ENCODE peak calls at places on chromosome 9, in five cellular contexts. H is DND-41, U is HCT116, E is fibroblast of lung, N is neural progenitor cell. X is an unnamed sample.

GRCh38 chr9:95316794-95317118 is 753 bp downstream of the FANCC start:
- DNase-seq in H (peak; percentile 75), U (peak; percentile 45), E (peak; percentile 65), N (peak; percentile 96), X (peak; percentile 51)

GRCh38 chr9:34515959-34516358 is 6.8 kb downstream of the ENHO start:
- DNase-seq in H (no peak), U (no peak), E (no peak), N (no peak), X (no peak)

GRCh38 chr9:95809686-95810085 is 65.8 kb upstream of the ERCC6L2 start:
- DNase-seq in H (no peak), U (no peak), E (no peak), N (no peak), X (no peak)

GRCh38 chr9:119060629-119061385 is 308.4 kb downstream of the BRINP1 start:
- DNase-seq in H (no peak), U (no peak), E (no peak), N (no peak), X (no peak)

GRCh38 chr9:29214702-29215248 is 1641.5 kb upstream of the C9orf72 start:
- DNase-seq in H (no peak), U (no peak), E (no peak), N (peak; percentile 47), X (no peak)

GRCh38 chr9:91166796-91167366 is 194.8 kb downstream of the AUH start:
- DNase-seq in H (no peak), U (no peak), E (no peak), N (no peak), X (peak; percentile 80)

GRCh38 chr9:108271646-108272349 is 584.0 kb downstream of the ACTL7B start:
- DNase-seq in H (no peak), U (no peak), E (peak; percentile 95), N (peak; percentile 49), X (peak; percentile 75)

GRCh38 chr9:2180704-2181103 is 165.6 kb downstream of the SMARCA2 start:
- DNase-seq in H (no peak), U (no peak), E (no peak), N (no peak), X (peak; percentile 40)

GRCh38 chr9:124125590-124126047 is 114.1 kb downstream of the LHX2 start:
- DNase-seq in H (no peak), U (no peak), E (no peak), N (peak; percentile 88), X (no peak)

GRCh38 chr9:14670718-14671117 is 22.5 kb downstream of the ZDHHC21 start:
- DNase-seq in H (no peak), U (no peak), E (peak; percentile 15), N (no peak), X (peak; percentile 48)

GRCh38 chr9:126106404-126106803 is 220.2 kb upstream of the MVB12B start:
- DNase-seq in H (no peak), U (no peak), E (no peak), N (no peak), X (no peak)

GRCh38 chr9:126630458-126631237 is 16.9 kb downstream of the LMX1B start:
- DNase-seq in H (no peak), U (no peak), E (no peak), N (no peak), X (no peak)

GRCh38 chr9:78871452-78872331 is 574.8 kb downstream of the PSAT1 start:
- DNase-seq in H (no peak), U (peak; percentile 22), E (peak; percentile 74), N (no peak), X (peak; percentile 96)

GRCh38 chr9:70491798-70492736 is 77.6 kb upstream of the KLF9 start:
- DNase-seq in H (no peak), U (no peak), E (no peak), N (no peak), X (no peak)

GRCh38 chr9:88173378-88173999 is 35.2 kb upstream of the SPATA31C2 start:
- DNase-seq in H (peak; percentile 62), U (peak; percentile 81), E (peak; percentile 80), N (peak; percentile 74), X (peak; percentile 51)

GRCh38 chr9:37949576-37949975 is 45.6 kb upstream of the SLC25A51 start:
- DNase-seq in H (no peak), U (no peak), E (no peak), N (no peak), X (no peak)

GRCh38 chr9:33165263-33166151 is 1.6 kb downstream of the B4GALT1 start:
- DNase-seq in H (peak; percentile 17), U (no peak), E (peak; percentile 97), N (no peak), X (peak; percentile 84)

GRCh38 chr9:112034216-112034611 is 137.6 kb downstream of the UGCG start:
- DNase-seq in H (no peak), U (no peak), E (no peak), N (no peak), X (no peak)

DNA sequence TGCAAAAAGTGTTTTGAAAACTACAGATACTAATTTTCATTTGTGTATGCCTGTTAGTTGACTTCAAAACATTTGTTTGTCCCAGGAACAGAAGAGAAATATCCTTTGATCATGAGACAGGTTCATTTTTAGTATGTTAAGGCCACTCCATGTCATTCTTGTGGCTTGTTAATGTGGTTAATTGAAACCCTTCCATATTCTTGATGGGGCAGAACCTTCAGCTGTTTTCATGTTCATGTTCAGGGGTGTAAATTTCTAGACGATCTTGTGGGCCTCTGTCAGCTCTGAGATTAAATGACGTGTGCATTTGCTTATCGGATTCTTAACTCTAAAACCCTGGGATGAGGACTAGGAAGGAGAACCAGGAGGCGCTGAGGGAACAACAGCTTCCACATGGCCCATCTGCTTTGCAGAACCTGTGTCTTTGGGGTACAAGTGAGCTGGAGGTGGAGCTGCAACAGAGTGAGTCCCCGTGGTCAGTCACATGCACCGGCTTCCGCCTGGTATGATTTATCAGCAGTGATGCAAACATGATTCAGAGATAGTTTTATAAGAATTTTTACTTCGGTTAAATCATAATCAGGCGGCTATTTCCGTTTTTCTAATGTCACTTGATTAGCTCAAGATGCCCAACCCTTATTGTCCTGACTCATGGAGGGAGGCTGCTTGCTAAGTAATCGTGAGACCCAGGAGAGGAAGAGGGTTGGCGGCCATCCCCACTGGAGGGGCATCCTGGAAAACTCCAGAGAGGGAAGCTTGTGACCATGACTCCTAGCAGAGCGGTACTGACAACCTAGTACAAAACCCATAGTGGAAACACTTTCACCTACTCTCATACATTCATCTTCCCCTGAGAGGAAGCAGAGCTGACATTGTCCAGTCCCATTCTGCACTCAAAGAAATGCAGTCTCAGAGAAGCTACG is 138.4 kb downstream of the C9orf152 start:
- DNase-seq in H (no peak), U (no peak), E (peak; percentile 91), N (no peak), X (peak; percentile 94)
- H3K4me3 ChIP-seq in H (no peak overlapping the region), U (no peak overlapping the region), E (no peak overlapping the region), N (no peak overlapping the region), X (no peak overlapping the region)

GRCh38 chr9:132383462-132383883 is 23.2 kb downstream of the TTF1 start:
- DNase-seq in H (no peak), U (no peak), E (no peak), N (no peak), X (no peak)
- TF ChIP-seq CTCF in H (no peak), U (no peak), E (no peak), N (no peak), X (no peak)

DNA sequence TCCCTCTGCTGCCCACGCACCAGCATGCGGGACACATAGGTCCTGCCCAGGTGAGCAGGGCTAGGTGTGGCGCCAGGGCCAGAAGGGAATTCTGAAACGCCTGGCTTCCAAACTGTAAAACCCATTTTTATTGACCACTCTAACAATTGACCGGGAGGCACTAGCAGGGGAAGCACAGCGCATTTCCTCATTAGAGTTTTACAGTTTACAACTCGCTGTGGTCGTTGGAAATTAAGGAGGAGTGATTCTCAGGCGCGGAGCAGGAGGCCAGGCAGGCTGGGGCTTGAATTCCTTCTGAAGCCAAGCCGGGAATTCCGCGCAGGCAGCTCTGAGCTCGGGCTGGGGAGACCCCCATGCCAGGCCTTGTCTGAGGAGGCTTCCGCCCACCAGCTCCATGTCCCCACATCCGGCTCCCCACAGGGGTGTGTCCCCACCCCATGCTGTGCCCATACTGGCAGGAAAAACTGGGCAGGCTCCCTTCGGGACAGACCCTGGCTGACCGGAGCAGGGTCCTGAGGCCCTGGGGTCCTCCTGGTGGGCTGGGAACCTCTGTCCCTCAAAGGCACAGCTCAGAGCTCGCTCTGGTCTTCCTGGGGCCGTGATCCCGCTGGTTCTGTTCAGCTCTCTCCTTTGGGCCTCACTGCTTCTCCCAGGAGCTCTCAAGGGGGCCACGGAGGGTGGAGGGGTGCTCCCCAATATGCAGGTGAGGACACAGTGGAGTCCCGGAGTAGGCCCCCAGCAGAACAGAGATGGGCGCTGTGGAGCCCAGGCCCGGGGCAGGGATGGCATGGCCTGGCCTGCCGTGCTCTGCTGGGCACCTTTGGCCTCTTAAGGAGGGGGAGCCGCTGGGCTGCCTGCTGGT is 1.2 kb upstream of the NRARP start:
- DNase-seq in H (no peak), U (no peak), E (no peak), N (peak; percentile 70), X (no peak)
- TF ChIP-seq EZH2 in H (no peak), U (no peak), E (no peak), N (no peak), X (no peak)

GRCh38 chr9:131734165-131734610 is 5.7 kb downstream of the RAPGEF1 start:
- DNase-seq in H (peak; percentile 73), U (no peak), E (no peak), N (no peak), X (no peak)
- H3K4me3 ChIP-seq in H (no peak overlapping the region), U (no peak overlapping the region), E (no peak overlapping the region), N (no peak overlapping the region), X (peak overlapping the region; percentile 15)

DNA sequence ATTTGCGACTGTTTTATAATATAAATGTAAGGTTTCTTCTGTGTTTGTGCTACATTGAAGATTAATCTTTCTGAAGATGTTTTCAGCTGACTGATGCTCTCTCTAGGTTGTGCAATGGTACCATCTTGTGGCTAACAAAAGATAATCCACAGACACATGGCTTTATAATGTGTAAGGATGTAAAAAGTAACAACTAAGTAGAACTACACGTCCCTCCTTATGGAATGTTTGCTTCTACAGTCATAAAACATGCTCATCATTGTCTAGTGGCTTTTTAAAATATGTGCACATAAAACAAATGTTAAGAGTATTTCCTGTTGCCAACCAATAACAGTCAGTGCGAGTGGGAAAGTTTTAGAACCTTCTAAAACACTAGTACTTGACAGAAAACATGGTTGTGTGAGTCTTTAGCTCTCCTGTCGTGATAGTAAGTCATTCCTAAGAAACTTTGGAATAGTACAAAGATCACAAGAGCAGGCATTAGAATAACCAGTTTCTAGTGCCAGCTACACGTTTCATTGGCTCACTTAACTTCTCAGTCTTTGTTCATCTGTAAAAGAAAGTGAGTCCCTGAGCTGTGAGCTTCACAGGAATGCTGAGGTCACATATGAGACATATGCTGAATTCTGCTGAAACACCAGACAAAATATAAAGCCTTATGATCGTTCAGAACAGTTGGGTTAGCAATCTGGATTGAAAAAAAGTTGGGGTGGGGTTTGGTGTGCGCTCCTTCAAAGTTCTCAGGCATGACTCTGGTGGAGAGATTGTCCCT is 75.7 kb upstream of the GLIS3 start:
- DNase-seq in H (no peak), U (peak; percentile 26), E (peak; percentile 67), N (peak; percentile 52), X (peak; percentile 62)
- TF ChIP-seq CTCF in H (peak; percentile 33), U (peak; percentile 21), E (peak; percentile 44), N (peak; percentile 68), X (peak; percentile 69)

GRCh38 chr9:130265431-130266235 is at the start of gene HMCN2:
- DNase-seq in H (no peak), U (no peak), E (no peak), N (peak; percentile 73), X (no peak)
- TF ChIP-seq EZH2 in H (no peak), U (no peak), E (peak; percentile 65), N (peak; percentile 84), X (peak; percentile 79)

GRCh38 chr9:35905912-35906679 is at the start of gene HRCT1:
- DNase-seq in H (no peak), U (peak; percentile 74), E (peak; percentile 98), N (no peak), X (peak; percentile 94)
- H3K4me3 ChIP-seq in H (no peak within 1 kb of the TSS), U (peak within 1 kb of the TSS; percentile 39), E (no peak within 1 kb of the TSS), N (no peak within 1 kb of the TSS), X (no peak within 1 kb of the TSS)

X was measured in astrocyte.